ENCODE peak calls at places on chromosomes 4 and X, in four cellular contexts. X, G, U and C are unnamed samples.

GRCh38 chrX:42695800-42696358 is 82.1 kb downstream of the PPP1R2C start:
- DNase-seq in G (no peak), U (no peak), X (no peak), C (no peak)

GRCh38 chrX:46836701-46837542 is at the start of gene RP2:
- DNase-seq in X (peak; percentile 87), U (peak; percentile 71), G (peak; percentile 89), C (peak; percentile 88)

GRCh38 chr4:92066485-92066884 is 237.3 kb upstream of the GRID2 start:
- DNase-seq in G (no peak), X (no peak), U (no peak), C (no peak)

GRCh38 chrX:38318606-38319005 is 8.7 kb downstream of the RPGR start:
- DNase-seq in X (no peak), G (no peak), U (no peak), C (no peak)

GRCh38 chr4:72295966-72296557 is 264.3 kb downstream of the NPFFR2 start:
- DNase-seq in U (no peak), X (peak; percentile 43), G (peak; percentile 48), C (no peak)

GRCh38 chr4:102541708-102542107 is 40.5 kb downstream of the NFKB1 start:
- DNase-seq in X (peak; percentile 11), U (no peak), G (no peak), C (peak; percentile 69)

GRCh38 chr4:126271266-126271665 is 956.5 kb downstream of the FAT4 start:
- DNase-seq in X (no peak), G (no peak), U (no peak), C (no peak)

GRCh38 chr4:137656661-137657060 is 124.4 kb upstream of the PCDH18 start:
- DNase-seq in U (no peak), G (no peak), X (no peak), C (no peak)

GRCh38 chrX:45667666-45668065 is 467.0 kb upstream of the DIPK2B start:
- DNase-seq in U (no peak), X (no peak), G (no peak), C (no peak)

GRCh38 chr4:99403380-99404194 is 31.6 kb downstream of the ADH7 start:
- DNase-seq in U (peak; percentile 59), X (no peak), G (no peak), C (no peak)

GRCh38 chr4:3613980-3614730 is 81.9 kb upstream of the LRPAP1 start:
- DNase-seq in U (no peak), G (peak; percentile 86), X (no peak), C (no peak)

GRCh38 chrX:14095702-14096101 is 66.0 kb upstream of the GEMIN8 start:
- DNase-seq in U (peak; percentile 4), G (peak; percentile 52), X (peak; percentile 65), C (peak; percentile 41)
- TF ChIP-seq USF1 in U (no peak), G (no peak), X (no peak), C (no peak)

DNA sequence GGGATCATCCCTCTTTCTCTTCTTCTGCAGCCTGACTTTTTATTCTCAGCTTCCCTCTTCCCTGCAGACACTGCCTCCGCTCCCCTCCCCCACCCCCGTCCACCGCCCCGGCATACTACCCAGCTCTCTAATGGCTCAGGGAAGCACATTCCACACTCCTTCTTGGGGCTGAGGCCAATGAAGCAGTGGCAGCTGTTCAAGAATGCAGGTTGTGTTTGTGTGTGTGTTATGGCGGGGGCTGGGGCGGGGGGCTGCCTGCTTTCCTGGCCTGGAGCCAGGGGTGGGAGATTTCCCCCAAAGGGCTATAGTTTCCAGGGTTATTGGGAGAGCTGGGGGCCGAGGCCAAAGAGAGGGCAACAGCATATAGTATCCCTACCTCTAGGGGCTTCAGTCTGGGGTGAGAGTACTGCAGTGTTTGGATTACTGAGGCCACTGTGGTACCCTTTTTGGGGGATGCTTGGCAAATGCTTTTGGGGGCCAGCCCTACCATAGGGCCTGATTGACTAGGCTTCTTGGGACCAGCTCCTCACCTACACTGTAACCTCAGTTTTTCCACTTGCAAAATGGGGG is 149.5 kb downstream of the EFNB1 start:
- DNase-seq in G (no peak), U (no peak), X (no peak), C (peak; percentile 19)
- TF ChIP-seq USF1 in G (no peak), U (no peak), X (no peak), C (no peak)

DNA sequence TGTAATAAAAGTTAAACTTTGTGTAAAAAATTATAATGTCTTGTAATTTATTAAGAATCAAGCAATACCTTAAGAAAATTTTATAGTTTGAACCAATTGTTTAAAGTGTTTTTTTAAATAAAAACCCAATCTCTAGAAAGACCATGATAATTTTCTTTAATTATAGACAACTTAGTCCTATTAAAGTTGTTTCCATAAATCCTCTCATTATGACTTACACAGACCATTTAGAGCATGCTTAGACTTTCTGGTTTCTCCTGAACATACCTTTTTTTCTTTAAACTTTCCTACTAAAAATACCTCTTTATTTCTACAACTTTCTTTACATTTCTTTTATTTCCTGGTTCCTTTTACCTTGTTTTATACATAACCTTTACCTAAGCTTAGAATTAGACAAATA is 837.4 kb downstream of the PCDH19 start:
- DNase-seq in U (no peak), X (no peak), G (no peak), C (no peak)
- TF ChIP-seq USF1 in U (no peak), X (no peak), G (no peak), C (no peak)

DNA sequence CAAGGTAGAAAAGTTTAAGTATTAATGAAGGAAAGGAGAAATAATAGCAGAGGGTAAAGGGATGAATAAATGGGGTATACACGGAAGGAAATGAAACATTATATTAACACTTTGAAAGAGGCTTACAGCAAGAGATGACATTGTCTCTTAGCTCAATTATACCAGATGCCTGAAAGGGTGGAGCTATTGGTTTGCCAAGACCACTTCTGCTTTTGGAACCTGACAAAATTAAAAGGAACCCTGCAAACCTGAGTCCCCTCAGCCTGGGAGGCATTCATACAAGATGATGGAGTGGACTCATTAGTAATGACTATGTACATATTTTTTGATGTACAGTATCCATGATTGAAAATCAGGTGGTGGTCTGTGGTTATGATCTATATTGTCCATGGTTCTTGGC is 45.1 kb upstream of the HPF1 start:
- DNase-seq in X (no peak), U (no peak), G (no peak), C (no peak)
- TF ChIP-seq USF1 in X (no peak), U (no peak), G (no peak), C (no peak)

GRCh38 chr4:15541941-15542340 is 72.3 kb downstream of the CC2D2A start:
- DNase-seq in X (no peak), G (no peak), U (no peak), C (no peak)

GRCh38 chr4:15545371-15545770 is 75.7 kb downstream of the CC2D2A start:
- DNase-seq in X (no peak), U (no peak), G (no peak), C (no peak)

GRCh38 chr4:15542795-15543194 is 73.1 kb downstream of the CC2D2A start:
- DNase-seq in G (no peak), X (no peak), U (no peak), C (no peak)

GRCh38 chr4:15543537-15544195 is 74.0 kb downstream of the CC2D2A start:
- DNase-seq in G (peak; percentile 19), X (no peak), U (no peak), C (no peak)

GRCh38 chr4:15544196-15544730 is 74.6 kb downstream of the CC2D2A start:
- DNase-seq in X (no peak), G (no peak), U (no peak), C (no peak)
- TF ChIP-seq USF1 in X (no peak), G (no peak), U (no peak), C (no peak)

GRCh38 chrX:155819525-155819924 is 61.6 kb upstream of the VAMP7 start:
- DNase-seq in G (no peak), X (no peak), U (no peak), C (no peak)

DNA sequence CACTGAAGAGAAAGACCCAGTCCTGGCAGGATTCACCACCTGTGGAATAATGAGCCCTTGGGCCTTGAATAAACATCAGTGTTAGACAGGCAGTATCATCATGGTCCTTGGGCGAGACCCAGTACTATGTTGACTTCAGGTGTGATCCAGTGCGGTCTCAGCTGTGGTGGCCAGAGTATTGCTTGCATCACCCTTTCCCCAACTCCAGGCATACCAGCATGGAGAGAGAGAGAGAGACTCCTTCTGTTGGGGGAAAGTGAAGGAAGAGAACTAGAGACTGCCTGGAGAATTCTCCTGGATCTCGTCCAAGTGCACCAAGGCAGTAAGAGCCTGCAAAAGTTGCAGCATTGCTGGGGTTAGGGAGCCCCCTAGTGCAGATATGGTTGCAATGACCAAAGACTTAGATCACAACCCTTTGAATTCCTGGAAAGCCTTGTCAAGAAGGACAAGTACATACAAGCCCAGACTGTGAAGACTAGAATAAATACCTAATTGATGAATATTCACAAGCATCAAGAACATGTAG is 61.1 kb upstream of the VAMP7 start:
- DNase-seq in U (peak; percentile 11), G (peak; percentile 49), X (peak; percentile 80), C (peak; percentile 58)
- TF ChIP-seq USF1 in U (no peak), G (no peak), X (no peak), C (no peak)

GRCh38 chr4:1244081-1244977 is 4.6 kb downstream of the CTBP1 start:
- DNase-seq in X (no peak), G (peak; percentile 28), U (no peak), C (no peak)

GRCh38 chr4:1241466-1241935 is 7.4 kb downstream of the CTBP1 start:
- DNase-seq in U (no peak), G (peak; percentile 22), X (no peak), C (peak; percentile 8)

GRCh38 chr4:1241936-1242505 is 6.9 kb downstream of the CTBP1 start:
- DNase-seq in X (no peak), U (no peak), G (peak; percentile 26), C (peak; percentile 6)

GRCh38 chr4:1243451-1244080 is 5.4 kb downstream of the CTBP1 start:
- DNase-seq in U (no peak), G (peak; percentile 30), X (no peak), C (peak; percentile 10)

DNA sequence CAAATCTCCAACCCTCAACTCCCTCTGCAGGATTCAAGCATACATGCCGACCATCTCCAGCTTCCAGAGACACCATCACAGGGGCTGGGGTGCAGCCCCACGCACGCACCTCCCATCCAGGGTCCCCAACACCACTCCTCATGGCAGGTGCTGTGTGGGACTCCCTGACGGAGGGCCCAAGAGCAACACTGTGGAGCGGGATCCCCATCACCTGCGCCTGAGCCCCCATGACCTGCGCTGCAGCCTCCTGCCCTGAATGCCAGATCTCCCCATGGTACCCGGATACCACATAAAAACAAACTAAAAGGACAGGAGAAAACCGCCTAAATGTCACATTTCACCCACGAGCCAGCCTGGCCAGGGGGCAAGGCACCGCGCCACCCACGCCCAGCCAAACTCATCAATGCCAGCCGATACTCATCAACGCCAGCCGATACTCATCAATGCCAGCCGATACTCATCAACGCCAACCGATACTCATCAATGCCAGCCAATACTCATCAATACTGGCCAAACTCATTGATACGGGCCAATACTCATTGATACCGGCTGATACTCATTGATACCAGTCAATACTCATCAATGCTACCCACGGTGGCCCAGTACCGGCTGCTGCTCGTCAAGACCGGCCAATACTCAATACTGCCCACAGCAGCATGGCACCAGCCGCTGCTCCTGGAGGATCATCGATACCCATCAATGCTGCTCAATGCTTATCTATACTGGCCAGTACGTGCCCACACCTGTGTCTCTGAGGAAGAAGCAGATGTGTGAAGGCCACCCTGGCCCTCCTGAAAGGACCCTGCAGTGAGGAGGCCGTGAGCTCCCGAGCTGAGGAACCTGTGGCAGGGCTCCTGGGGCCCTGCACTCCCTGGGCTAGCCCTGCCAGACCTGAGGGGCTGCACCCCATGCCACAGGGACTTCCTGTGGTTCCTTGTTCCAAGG is 6.2 kb downstream of the CTBP1 start:
- DNase-seq in U (no peak), X (no peak), G (peak; percentile 14), C (no peak)
- TF ChIP-seq USF1 in U (no peak), X (no peak), G (no peak), C (no peak)